ENCODE peak calls at places on chromosome 18, in nine cellular contexts. T, Q, C, B, Y, A, V, F and Z are unnamed samples.

GRCh38 chr18:49029628-49030027 is 78.9 kb upstream of the SMAD7 start:
- DNase-seq in Y (no peak), C (no peak), Q (no peak), T (no peak), V (no peak), A (no peak), F (no peak), B (no peak), Z (no peak)

GRCh38 chr18:45974088-45974536 is 7.0 kb upstream of the EPG5 start:
- DNase-seq in T (peak; percentile 78), C (no peak), Y (peak; percentile 49), B (peak; percentile 21), V (peak; percentile 58), A (peak; percentile 71), Q (peak; percentile 41), F (no peak), Z (peak; percentile 66)

GRCh38 chr18:6854811-6855210 is 125.3 kb downstream of the ARHGAP28 start:
- DNase-seq in Y (no peak), T (no peak), B (no peak), C (no peak), Q (no peak), A (no peak), V (no peak), F (no peak), Z (no peak)

GRCh38 chr18:80225685-80226084 is 21.6 kb downstream of the PARD6G start:
- DNase-seq in T (no peak), V (no peak), Q (no peak), F (no peak), C (no peak), Y (no peak), A (no peak), B (no peak), Z (no peak)

GRCh38 chr18:10410472-10411300 is 43.7 kb upstream of the APCDD1 start:
- DNase-seq in T (peak; percentile 50), A (no peak), Y (no peak), Q (no peak), B (no peak), F (no peak), V (peak; percentile 43), C (no peak), Z (no peak)

GRCh38 chr18:21682276-21683051 is 22.1 kb downstream of the ABHD3 start:
- DNase-seq in V (peak; percentile 75), B (no peak), A (peak; percentile 85), T (peak; percentile 18), Y (no peak), Q (no peak), F (no peak), C (no peak), Z (no peak)

GRCh38 chr18:8870528-8870927 is 165.2 kb downstream of the MTCL1 start:
- DNase-seq in C (no peak), Q (no peak), A (no peak), T (no peak), F (no peak), V (peak; percentile 22), Y (no peak), B (no peak), Z (no peak)

GRCh38 chr18:6086731-6087130 is 191.4 kb upstream of the TMEM200C start:
- DNase-seq in F (no peak), T (no peak), A (no peak), B (no peak), V (peak; percentile 28), C (no peak), Y (no peak), Q (no peak), Z (no peak)

GRCh38 chr18:35141567-35142269 is 99.1 kb upstream of the ZNF397 start:
- DNase-seq in Q (no peak), C (no peak), F (no peak), Y (no peak), V (no peak), B (no peak), A (no peak), T (no peak), Z (no peak)

GRCh38 chr18:62585274-62586147 is 62.7 kb downstream of the ZCCHC2 start:
- DNase-seq in Y (no peak), Q (no peak), V (no peak), F (no peak), C (no peak), T (no peak), A (no peak), B (no peak), Z (no peak)

GRCh38 chr18:45383228-45383627 is 232.0 kb upstream of the SLC14A2 start:
- DNase-seq in T (no peak), A (no peak), V (no peak), Y (no peak), C (no peak), B (no peak), F (no peak), Q (no peak), Z (no peak)

GRCh38 chr18:13266208-13267100 is 47.9 kb downstream of the LDLRAD4 start:
- DNase-seq in A (no peak), Q (no peak), Y (no peak), T (no peak), C (peak; percentile 66), B (no peak), V (no peak), F (peak; percentile 68), Z (peak; percentile 52)

GRCh38 chr18:9405130-9405529 is 70.2 kb upstream of the RALBP1 start:
- DNase-seq in V (no peak), Q (peak; percentile 35), Y (no peak), A (no peak), C (no peak), T (no peak), B (no peak), F (no peak), Z (no peak)

GRCh38 chr18:22324191-22325131 is 93.3 kb downstream of the CTAGE1 start:
- DNase-seq in F (peak; percentile 79), T (peak; percentile 39), B (no peak), C (peak; percentile 87), V (peak; percentile 15), Y (peak; percentile 53), A (no peak), Q (no peak), Z (peak; percentile 74)

GRCh38 chr18:68520406-68521075 is 194.4 kb downstream of the TMX3 start:
- DNase-seq in F (no peak), T (no peak), Q (no peak), A (no peak), V (peak; percentile 75), Y (no peak), B (no peak), C (no peak), Z (no peak)

GRCh38 chr18:50560681-50561629 is 1.1 kb downstream of the MAPK4 start:
- DNase-seq in T (peak; percentile 8), Y (no peak), V (no peak), F (no peak), C (peak; percentile 73), A (no peak), B (no peak), Q (no peak), Z (peak; percentile 11)

GRCh38 chr18:3493501-3494244 is 43.7 kb downstream of the TGIF1 start:
- DNase-seq in C (no peak), F (no peak), T (no peak), Y (no peak), Q (no peak), V (no peak), A (no peak), B (no peak), Z (no peak)

GRCh38 chr18:26780520-26781325 is 84.8 kb downstream of the AQP4 start:
- DNase-seq in C (no peak), F (no peak), B (no peak), Q (no peak), Y (no peak), A (no peak), V (no peak), T (no peak), Z (no peak)

GRCh38 chr18:21341141-21341540 is 99.1 kb downstream of the GREB1L start:
- DNase-seq in A (no peak), T (no peak), C (no peak), V (peak; percentile 29), B (no peak), F (no peak), Q (no peak), Y (no peak), Z (no peak)

DNA sequence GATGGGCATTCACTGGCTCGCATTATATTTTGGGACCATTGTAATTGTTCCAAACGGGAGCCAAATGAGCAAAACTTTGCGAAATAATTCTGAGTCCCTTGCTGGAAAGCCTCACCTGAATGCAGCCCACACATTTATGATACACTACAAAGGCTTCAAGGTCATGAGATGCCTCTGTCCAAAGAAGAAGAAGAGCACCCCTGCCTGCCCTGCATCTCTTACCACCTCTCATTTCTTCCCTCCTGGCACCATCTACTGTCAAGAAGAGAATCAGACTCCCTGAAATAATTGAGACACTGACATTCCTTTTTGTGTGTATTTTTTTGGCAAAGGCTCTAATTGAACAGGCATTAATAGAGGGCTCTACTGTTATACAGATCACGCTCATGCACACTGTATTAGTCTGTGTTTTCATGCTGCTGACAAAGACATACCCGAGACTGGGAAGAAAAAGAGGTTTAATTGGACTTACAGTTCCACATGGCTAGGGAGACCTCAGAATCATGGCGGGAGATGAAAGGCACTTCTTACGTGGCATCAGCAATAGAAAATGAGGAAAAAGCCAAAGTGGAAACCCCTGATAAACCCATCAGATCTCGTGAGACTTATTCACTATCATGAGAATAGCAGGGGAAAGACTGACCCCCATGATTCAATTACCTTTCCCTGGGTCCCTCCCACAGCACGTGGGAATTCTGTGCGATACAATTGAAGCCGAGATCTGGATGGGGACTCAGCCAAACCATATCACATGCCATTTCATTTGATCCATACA is 176.3 kb downstream of the ALPK2 start:
- DNase-seq in T (no peak), C (no peak), Y (no peak), F (no peak), A (no peak), B (no peak), V (no peak), Q (no peak), Z (no peak)
- TF ChIP-seq CTCF in T (no peak), C (no peak), Y (no peak), F (no peak), A (no peak), B (peak; percentile 12), V (no peak), Q (no peak), Z (no peak)

DNA sequence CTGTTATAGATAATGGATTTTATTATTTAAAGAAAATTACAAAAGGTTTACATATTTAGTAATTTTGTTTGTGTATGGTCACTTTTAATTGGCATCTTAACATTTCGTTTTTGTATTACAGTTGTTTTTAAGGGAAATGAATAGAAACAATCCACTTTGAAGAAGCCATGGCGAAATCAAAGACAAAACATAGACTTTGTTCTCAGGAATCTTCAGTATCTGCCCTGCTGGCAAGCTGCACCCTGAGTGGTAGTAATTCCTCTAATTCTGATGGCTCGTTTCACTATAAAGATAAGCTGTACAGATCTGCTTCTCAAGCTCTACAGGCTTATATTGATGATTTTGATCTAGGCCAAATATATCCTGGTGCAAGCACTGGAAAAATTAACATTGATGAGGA is 2.7 kb downstream of the C18orf54 start:
- DNase-seq in Q (no peak), Y (no peak), C (no peak), T (no peak), A (no peak), F (no peak), V (no peak), B (no peak), Z (no peak)
- H3K4me3 ChIP-seq in Q (no peak overlapping the region), Y (no peak overlapping the region), C (no peak overlapping the region), T (no peak overlapping the region), A (no peak overlapping the region), F (no peak overlapping the region), V (no peak overlapping the region), B (no peak overlapping the region), Z (no peak overlapping the region)

GRCh38 chr18:37483984-37484892 is 81.4 kb downstream of the CELF4 start:
- DNase-seq in Y (no peak), V (no peak), T (no peak), B (no peak), Q (no peak), A (no peak), C (no peak), F (no peak), Z (no peak)
- TF ChIP-seq CTCF in Y (no peak), V (no peak), T (no peak), B (no peak), Q (no peak), A (no peak), C (no peak), F (no peak), Z (no peak)

GRCh38 chr18:69647695-69648094 is 247.0 kb downstream of the DOK6 start:
- DNase-seq in A (no peak), B (no peak), C (no peak), T (no peak), Y (no peak), V (no peak), F (no peak), Q (no peak), Z (no peak)
- H3K4me3 ChIP-seq in A (peak overlapping the region; percentile 48), B (no peak overlapping the region), C (no peak overlapping the region), T (no peak overlapping the region), Y (no peak overlapping the region), V (no peak overlapping the region), F (no peak overlapping the region), Q (no peak overlapping the region), Z (no peak overlapping the region)